ENCODE peak calls at places on chromosomes 12 and 14, in eight cellular contexts. Y is mesendoderm; L is foreskin keratinocyte; N is G401; S is MV-4-11; V is ecto neural progenitor cell; M is NCI-H510A; I is CD4-positive, alpha-beta T cell. A is an unnamed sample.

GRCh38 chr12:16583991-16584745 is 21.8 kb downstream of the LMO3 start:
- DNase-seq in Y (no peak), V (no peak), M (no peak), N (no peak), S (no peak), L (peak), I (no peak), A (no peak)

GRCh38 chr12:89762498-89763170 is 54.0 kb upstream of the ATP2B1 start:
- DNase-seq in V (no peak), M (no peak), Y (no peak), I (no peak), S (peak), N (no peak), L (peak), A (no peak)

GRCh38 chr14:67409461-67409860 is 2.5 kb downstream of the PLEK2 start:
- DNase-seq in S (no peak), I (no peak), M (no peak), N (no peak), Y (no peak), L (peak), V (no peak), A (peak)

GRCh38 chr12:6450869-6451347 is 934 bp upstream of the TAPBPL start:
- DNase-seq in M (no peak), S (no peak), L (no peak), Y (no peak), N (no peak), V (peak), I (no peak), A (peak)

GRCh38 chr14:67551940-67552339 is 18.9 kb downstream of the PLEKHH1 start:
- DNase-seq in Y (no peak), S (no peak), M (peak), I (no peak), L (no peak), V (no peak), N (no peak), A (no peak)

GRCh38 chr14:39426605-39427004 is 5.6 kb downstream of the FBXO33 start:
- DNase-seq in N (peak), V (no peak), I (no peak), S (peak), Y (peak), L (peak), M (no peak), A (peak)

GRCh38 chr12:107653519-107653918 is 32.1 kb upstream of the PWP1 start:
- DNase-seq in S (no peak), Y (no peak), V (no peak), L (no peak), N (no peak), I (no peak), M (no peak), A (no peak)

GRCh38 chr12:104456950-104457745 is 400 bp downstream of the CHST11 start:
- DNase-seq in M (no peak), Y (peak), V (peak), L (peak), S (no peak), I (peak), N (peak), A (peak)

GRCh38 chr14:36306836-36307235 is 13.6 kb downstream of the MBIP start:
- DNase-seq in L (no peak), Y (no peak), I (no peak), M (no peak), V (no peak), S (no peak), N (no peak), A (no peak)

GRCh38 chr12:2372178-2372577 is 319.4 kb downstream of the CACNA1C start:
- DNase-seq in N (peak), V (peak), Y (peak), I (no peak), M (no peak), L (no peak), S (no peak), A (no peak)

GRCh38 chr12:122366685-122367475 is 55.6 kb downstream of the CLIP1 start:
- DNase-seq in V (no peak), I (no peak), Y (peak), N (no peak), M (no peak), S (peak), L (peak), A (peak)

GRCh38 chr12:44490181-44490580 is 385.9 kb downstream of the NELL2 start:
- DNase-seq in M (no peak), V (no peak), L (no peak), I (no peak), Y (no peak), N (no peak), S (no peak), A (no peak)

GRCh38 chr12:3341594-3341993 is 149.4 kb upstream of the PRMT8 start:
- DNase-seq in S (no peak), I (no peak), V (no peak), Y (no peak), N (no peak), L (peak), M (no peak), A (no peak)

GRCh38 chr12:101719566-101719965 is 19.7 kb downstream of the SYCP3 start:
- DNase-seq in V (no peak), M (no peak), N (no peak), Y (no peak), L (no peak), I (no peak), S (no peak), A (peak)

GRCh38 chr12:124916370-124917134 is 2.1 kb upstream of the UBC start:
- DNase-seq in N (peak), Y (peak), L (peak), V (no peak), S (no peak), I (no peak), M (no peak), A (peak)

GRCh38 chr12:51971679-51972423 is 20.4 kb downstream of the ACVR1B start:
- DNase-seq in L (peak), M (no peak), I (no peak), V (no peak), Y (no peak), S (peak), N (no peak), A (no peak)

GRCh38 chr14:58899317-58899713 is 261.6 kb downstream of the DACT1 start:
- DNase-seq in N (no peak), I (no peak), M (no peak), Y (no peak), S (no peak), V (no peak), L (peak), A (peak)

GRCh38 chr12:95763809-95764253 is 26.7 kb downstream of the NTN4 start:
- DNase-seq in M (peak), N (no peak), V (no peak), L (peak), S (peak), I (no peak), Y (no peak), A (peak)

GRCh38 chr12:45599196-45599595 is 130.3 kb upstream of the ARID2 start:
- DNase-seq in M (no peak), I (no peak), N (no peak), V (no peak), L (peak), Y (no peak), S (no peak), A (no peak)

GRCh38 chr12:124696689-124697476 is 129.5 kb upstream of the NCOR2 start:
- DNase-seq in V (no peak), L (no peak), M (no peak), Y (no peak), I (no peak), S (no peak), N (peak), A (peak)